ENCODE peak calls at places on chromosomes 7 and 10, in eight cellular contexts. H is GDM1, W is T-cell, D is germinal center, R is iris pigment epithelial cell, N is fibroblast of lung, X is T-helper 22 cell, A is AG09309. C is an unnamed sample.

GRCh38 chr7:155090647-155091046 is 20.5 kb downstream of the HTR5A start:
- DNase-seq in W (no peak), H (no peak), N (no peak), D (no peak), A (no peak), X (no peak), R (no peak), C (no peak)

GRCh38 chr10:72593963-72594362 is 31.9 kb downstream of the MICU1 start:
- DNase-seq in W (no peak), D (no peak), R (no peak), X (no peak), A (no peak), N (no peak), H (no peak), C (no peak)

GRCh38 chr7:24336461-24336860 is 52.5 kb downstream of the NPY start:
- DNase-seq in X (no peak), D (no peak), R (no peak), N (no peak), A (no peak), H (no peak), W (no peak), C (no peak)

GRCh38 chr7:12567015-12567414 is 3.5 kb upstream of the SCIN start:
- DNase-seq in A (no peak), W (no peak), D (no peak), X (no peak), H (no peak), R (no peak), N (no peak), C (no peak)

GRCh38 chr10:114356786-114357588 is 47.3 kb downstream of the AFAP1L2 start:
- DNase-seq in W (no peak), A (no peak), X (no peak), R (peak), H (no peak), N (peak), D (no peak), C (no peak)

GRCh38 chr7:122887198-122887597 is 938 bp upstream of the CADPS2 start:
- DNase-seq in X (no peak), N (peak), H (no peak), W (no peak), A (peak), R (peak), D (no peak), C (peak)

GRCh38 chr10:92938846-92939245 is 90.5 kb downstream of the EXOC6 start:
- DNase-seq in D (no peak), W (no peak), H (no peak), N (no peak), X (no peak), R (no peak), A (no peak), C (no peak)

GRCh38 chr10:9244880-9245279 is 1190.4 kb downstream of the GATA3 start:
- DNase-seq in A (no peak), W (no peak), H (no peak), D (no peak), X (no peak), R (no peak), N (no peak), C (peak)

GRCh38 chr7:141737118-141737835 is 881 bp upstream of the SSBP1 start:
- DNase-seq in X (peak), W (peak), N (peak), R (peak), A (no peak), H (no peak), D (no peak), C (peak)

GRCh38 chr10:77274046-77274795 is 363.4 kb downstream of the KCNMA1 start:
- DNase-seq in H (no peak), W (no peak), R (no peak), X (no peak), A (peak), D (no peak), N (peak), C (no peak)

GRCh38 chr7:15832996-15833395 is 146.5 kb upstream of the MEOX2 start:
- DNase-seq in R (no peak), X (no peak), D (no peak), N (no peak), H (no peak), W (no peak), A (no peak), C (no peak)

GRCh38 chr7:114622189-114622588 is 207.6 kb downstream of the FOXP2 start:
- DNase-seq in D (no peak), A (no peak), R (no peak), N (no peak), X (no peak), H (no peak), W (no peak), C (no peak)

GRCh38 chr7:27196287-27196739 is 3.6 kb downstream of the HOXA13 start:
- DNase-seq in H (peak), W (peak), R (peak), X (peak), N (peak), A (no peak), D (peak), C (peak)

GRCh38 chr10:102133373-102134195 is 744 bp downstream of the PPRC1 start:
- DNase-seq in H (peak), W (no peak), A (no peak), X (no peak), N (peak), R (peak), D (peak), C (peak)

C was measured in A673.